ENCODE peak calls at places on chromosomes 5 and 9, in ten cellular contexts. One of them, this sample, is unnamed.
A peak's percentile ranks its signal among the peaks of the same experiment; 100 is the strongest.

GRCh38 chr5:78972654-78973428 is 12.3 kb downstream of the ARSB start:
- DNase-seq in CD8-positive, alpha-beta memory T cell: no peak
- DNase-seq in tibial nerve: peak; percentile 47
- DNase-seq in stomach: peak; percentile 43
- DNase-seq in A549: no peak
- DNase-seq in fibroblast of lung: peak; percentile 63
- DNase-seq in body of pancreas: peak; percentile 50
- DNase-seq in aorta: no peak
- DNase-seq in astrocyte: peak; percentile 63
- DNase-seq in Karpas-422: no peak
- DNase-seq in this sample: no peak

GRCh38 chr9:108664309-108665255 is 191.2 kb downstream of the ACTL7B start:
- DNase-seq in A549: no peak
- DNase-seq in body of pancreas: no peak
- DNase-seq in CD8-positive, alpha-beta memory T cell: no peak
- DNase-seq in aorta: no peak
- DNase-seq in astrocyte: no peak
- DNase-seq in Karpas-422: no peak
- DNase-seq in stomach: no peak
- DNase-seq in tibial nerve: no peak
- DNase-seq in fibroblast of lung: no peak
- DNase-seq in this sample: no peak

GRCh38 chr5:175378444-175379028 is 65.4 kb downstream of the DRD1 start:
- DNase-seq in CD8-positive, alpha-beta memory T cell: no peak
- DNase-seq in aorta: no peak
- DNase-seq in astrocyte: peak; percentile 88
- DNase-seq in body of pancreas: no peak
- DNase-seq in A549: peak; percentile 84
- DNase-seq in tibial nerve: no peak
- DNase-seq in stomach: no peak
- DNase-seq in fibroblast of lung: peak; percentile 89
- DNase-seq in Karpas-422: no peak
- DNase-seq in this sample: no peak

GRCh38 chr9:14561929-14562386 is 131.3 kb downstream of the ZDHHC21 start:
- DNase-seq in body of pancreas: no peak
- DNase-seq in tibial nerve: no peak
- DNase-seq in stomach: no peak
- DNase-seq in fibroblast of lung: no peak
- DNase-seq in A549: no peak
- DNase-seq in astrocyte: no peak
- DNase-seq in CD8-positive, alpha-beta memory T cell: no peak
- DNase-seq in aorta: no peak
- DNase-seq in Karpas-422: no peak
- DNase-seq in this sample: no peak

GRCh38 chr5:98428806-98429205 is 344.7 kb upstream of the RGMB start:
- DNase-seq in Karpas-422: no peak
- DNase-seq in tibial nerve: peak; percentile 72
- DNase-seq in stomach: peak; percentile 32
- DNase-seq in astrocyte: peak; percentile 72
- DNase-seq in body of pancreas: peak; percentile 14
- DNase-seq in fibroblast of lung: peak; percentile 74
- DNase-seq in CD8-positive, alpha-beta memory T cell: no peak
- DNase-seq in aorta: no peak
- DNase-seq in A549: no peak
- DNase-seq in this sample: no peak

GRCh38 chr5:169788168-169788567 is 151.1 kb downstream of the DOCK2 start:
- DNase-seq in Karpas-422: no peak
- DNase-seq in aorta: no peak
- DNase-seq in tibial nerve: no peak
- DNase-seq in A549: no peak
- DNase-seq in CD8-positive, alpha-beta memory T cell: no peak
- DNase-seq in astrocyte: peak; percentile 81
- DNase-seq in body of pancreas: no peak
- DNase-seq in fibroblast of lung: peak; percentile 86
- DNase-seq in stomach: no peak
- DNase-seq in this sample: no peak

GRCh38 chr5:180853121-180853520 is 8.0 kb downstream of the ZFP62 start:
- DNase-seq in astrocyte: no peak
- DNase-seq in fibroblast of lung: no peak
- DNase-seq in aorta: no peak
- DNase-seq in body of pancreas: no peak
- DNase-seq in A549: no peak
- DNase-seq in CD8-positive, alpha-beta memory T cell: no peak
- DNase-seq in stomach: no peak
- DNase-seq in Karpas-422: no peak
- DNase-seq in tibial nerve: no peak
- DNase-seq in this sample: no peak

GRCh38 chr5:133393776-133394476 is 218.4 kb downstream of the FSTL4 start:
- DNase-seq in stomach: no peak
- DNase-seq in CD8-positive, alpha-beta memory T cell: no peak
- DNase-seq in tibial nerve: no peak
- DNase-seq in Karpas-422: no peak
- DNase-seq in A549: no peak
- DNase-seq in body of pancreas: no peak
- DNase-seq in fibroblast of lung: no peak
- DNase-seq in aorta: no peak
- DNase-seq in astrocyte: no peak
- DNase-seq in this sample: no peak

GRCh38 chr9:5582835-5583195 is 46.1 kb upstream of the RIC1 start:
- DNase-seq in tibial nerve: peak; percentile 46
- DNase-seq in stomach: no peak
- DNase-seq in A549: no peak
- DNase-seq in fibroblast of lung: peak; percentile 81
- DNase-seq in aorta: no peak
- DNase-seq in Karpas-422: peak; percentile 57
- DNase-seq in CD8-positive, alpha-beta memory T cell: peak; percentile 49
- DNase-seq in astrocyte: peak; percentile 75
- DNase-seq in body of pancreas: no peak
- DNase-seq in this sample: no peak

GRCh38 chr9:77417570-77417969 is 230.6 kb downstream of the GNA14 start:
- DNase-seq in CD8-positive, alpha-beta memory T cell: no peak
- DNase-seq in astrocyte: peak; percentile 23
- DNase-seq in A549: no peak
- DNase-seq in Karpas-422: no peak
- DNase-seq in aorta: no peak
- DNase-seq in body of pancreas: no peak
- DNase-seq in tibial nerve: no peak
- DNase-seq in stomach: no peak
- DNase-seq in fibroblast of lung: peak; percentile 51
- DNase-seq in this sample: no peak

GRCh38 chr5:150141544-150142188 is 14.0 kb downstream of the PDGFRB start:
- DNase-seq in A549: no peak
- DNase-seq in CD8-positive, alpha-beta memory T cell: no peak
- DNase-seq in tibial nerve: no peak
- DNase-seq in body of pancreas: no peak
- DNase-seq in fibroblast of lung: peak; percentile 88
- DNase-seq in astrocyte: peak; percentile 85
- DNase-seq in aorta: no peak
- DNase-seq in Karpas-422: no peak
- DNase-seq in stomach: no peak
- DNase-seq in this sample: no peak

GRCh38 chr5:34718516-34718915 is 62.4 kb downstream of the RAI14 start:
- DNase-seq in CD8-positive, alpha-beta memory T cell: no peak
- DNase-seq in astrocyte: no peak
- DNase-seq in body of pancreas: no peak
- DNase-seq in aorta: no peak
- DNase-seq in fibroblast of lung: peak; percentile 43
- DNase-seq in stomach: no peak
- DNase-seq in tibial nerve: no peak
- DNase-seq in Karpas-422: no peak
- DNase-seq in A549: no peak
- DNase-seq in this sample: no peak

DNA sequence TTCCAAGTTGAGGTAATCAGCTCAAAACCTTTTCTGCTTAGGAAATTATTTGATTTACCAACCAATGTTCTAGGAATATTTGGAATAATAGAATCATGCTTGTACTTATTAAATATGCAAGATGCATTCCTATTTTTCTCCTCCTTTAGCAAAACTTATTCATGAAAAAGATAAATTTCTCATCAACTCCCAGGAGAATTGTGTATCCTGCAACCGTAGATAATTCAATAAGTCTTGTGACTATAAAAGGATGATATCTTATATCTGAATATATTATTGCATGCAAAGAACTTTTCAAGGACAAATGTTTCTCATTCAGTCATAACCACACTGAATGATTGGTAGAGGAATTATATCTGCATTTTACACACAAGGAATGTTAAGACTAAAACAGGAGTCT is 84.9 kb upstream of the CCNG1 start:
- DNase-seq in A549: no peak
- DNase-seq in CD8-positive, alpha-beta memory T cell: no peak
- DNase-seq in aorta: no peak
- DNase-seq in body of pancreas: no peak
- DNase-seq in Karpas-422: no peak
- DNase-seq in astrocyte: no peak
- DNase-seq in fibroblast of lung: no peak
- DNase-seq in tibial nerve: no peak
- DNase-seq in stomach: no peak
- DNase-seq in this sample: no peak
- H3K4me1 ChIP-seq in A549: peaks cover 8% of the 10 kb centered on the region
- H3K4me1 ChIP-seq in CD8-positive, alpha-beta memory T cell: no peaks in the 10 kb centered on the region
- H3K4me1 ChIP-seq in aorta: no peaks in the 10 kb centered on the region
- H3K4me1 ChIP-seq in body of pancreas: no peaks in the 10 kb centered on the region
- H3K4me1 ChIP-seq in Karpas-422: peaks cover 72% of the 10 kb centered on the region
- H3K4me1 ChIP-seq in astrocyte: no peaks in the 10 kb centered on the region
- H3K4me1 ChIP-seq in fibroblast of lung: no peaks in the 10 kb centered on the region
- H3K4me1 ChIP-seq in tibial nerve: no peaks in the 10 kb centered on the region
- H3K4me1 ChIP-seq in stomach: no peaks in the 10 kb centered on the region
- H3K4me1 ChIP-seq in this sample: no peaks in the 10 kb centered on the region

DNA sequence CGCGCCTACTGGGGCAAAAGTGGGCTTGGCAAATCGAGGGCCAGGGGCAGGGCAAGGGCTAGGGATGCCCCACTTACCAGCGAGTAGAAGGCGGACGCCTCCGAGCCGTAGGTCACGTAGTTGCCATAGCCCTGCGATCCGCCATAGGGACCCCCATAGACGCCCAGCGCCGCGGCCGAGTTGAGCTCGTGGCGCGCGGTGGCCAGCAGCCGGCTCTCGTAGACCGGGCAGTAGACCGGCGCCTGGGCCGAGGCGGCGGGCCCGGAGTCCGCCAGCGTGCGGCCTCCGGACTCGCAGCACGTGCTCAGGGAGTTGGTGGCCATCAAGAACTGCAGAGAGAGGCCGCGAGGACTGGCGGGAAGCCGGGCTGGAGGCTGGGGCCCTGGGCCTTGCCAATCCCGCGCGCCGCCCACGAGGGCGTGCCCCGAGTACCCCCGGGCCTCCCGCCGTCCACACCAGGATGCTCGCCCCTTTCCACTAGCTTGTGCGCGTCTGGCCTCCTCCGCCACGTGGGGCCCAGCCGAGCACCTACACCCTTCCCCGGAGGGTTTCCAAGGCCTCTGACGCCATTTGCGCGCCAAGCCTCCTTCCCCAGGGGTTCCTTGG is 891 bp downstream of the IRX4 start:
- DNase-seq in Karpas-422: no peak
- DNase-seq in stomach: no peak
- DNase-seq in aorta: no peak
- DNase-seq in fibroblast of lung: no peak
- DNase-seq in A549: no peak
- DNase-seq in tibial nerve: no peak
- DNase-seq in CD8-positive, alpha-beta memory T cell: no peak
- DNase-seq in astrocyte: no peak
- DNase-seq in body of pancreas: no peak
- DNase-seq in this sample: no peak
- H3K4me3 ChIP-seq in Karpas-422: no peak overlapping the region
- H3K4me3 ChIP-seq in stomach: no peak overlapping the region
- H3K4me3 ChIP-seq in aorta: no peak overlapping the region
- H3K4me3 ChIP-seq in fibroblast of lung: no peak overlapping the region
- H3K4me3 ChIP-seq in A549: no peak overlapping the region
- H3K4me3 ChIP-seq in tibial nerve: no peak overlapping the region
- H3K4me3 ChIP-seq in CD8-positive, alpha-beta memory T cell: no peak overlapping the region
- H3K4me3 ChIP-seq in astrocyte: no peak overlapping the region
- H3K4me3 ChIP-seq in body of pancreas: no peak overlapping the region
- H3K4me3 ChIP-seq in this sample: peak overlapping the region; percentile 61

GRCh38 chr5:139704748-139705147 is 56.6 kb downstream of the CXXC5 start:
- DNase-seq in A549: no peak
- DNase-seq in aorta: no peak
- DNase-seq in stomach: no peak
- DNase-seq in fibroblast of lung: no peak
- DNase-seq in body of pancreas: no peak
- DNase-seq in CD8-positive, alpha-beta memory T cell: no peak
- DNase-seq in Karpas-422: no peak
- DNase-seq in astrocyte: no peak
- DNase-seq in tibial nerve: no peak
- DNase-seq in this sample: no peak

GRCh38 chr5:139705191-139705590 is 57.0 kb downstream of the CXXC5 start:
- DNase-seq in tibial nerve: no peak
- DNase-seq in fibroblast of lung: no peak
- DNase-seq in aorta: no peak
- DNase-seq in astrocyte: no peak
- DNase-seq in Karpas-422: no peak
- DNase-seq in A549: no peak
- DNase-seq in CD8-positive, alpha-beta memory T cell: no peak
- DNase-seq in body of pancreas: no peak
- DNase-seq in stomach: no peak
- DNase-seq in this sample: no peak

GRCh38 chr5:139708434-139708849 is 60.3 kb downstream of the CXXC5 start:
- DNase-seq in A549: no peak
- DNase-seq in body of pancreas: no peak
- DNase-seq in CD8-positive, alpha-beta memory T cell: no peak
- DNase-seq in Karpas-422: peak; percentile 63
- DNase-seq in aorta: no peak
- DNase-seq in fibroblast of lung: no peak
- DNase-seq in tibial nerve: no peak
- DNase-seq in astrocyte: no peak
- DNase-seq in stomach: no peak
- DNase-seq in this sample: no peak

GRCh38 chr5:139707445-139708003 is 59.4 kb downstream of the CXXC5 start:
- DNase-seq in astrocyte: no peak
- DNase-seq in stomach: no peak
- DNase-seq in aorta: no peak
- DNase-seq in fibroblast of lung: no peak
- DNase-seq in body of pancreas: no peak
- DNase-seq in Karpas-422: no peak
- DNase-seq in A549: no peak
- DNase-seq in CD8-positive, alpha-beta memory T cell: no peak
- DNase-seq in tibial nerve: no peak
- DNase-seq in this sample: no peak

GRCh38 chr5:139705655-139706587 is 57.8 kb downstream of the CXXC5 start:
- DNase-seq in body of pancreas: no peak
- DNase-seq in astrocyte: no peak
- DNase-seq in Karpas-422: peak; percentile 54
- DNase-seq in stomach: no peak
- DNase-seq in CD8-positive, alpha-beta memory T cell: no peak
- DNase-seq in A549: no peak
- DNase-seq in tibial nerve: no peak
- DNase-seq in aorta: no peak
- DNase-seq in fibroblast of lung: no peak
- DNase-seq in this sample: no peak
- H3K4me1 ChIP-seq in body of pancreas: peaks cover 38% of the 10 kb centered on the region
- H3K4me1 ChIP-seq in astrocyte: peaks cover 26% of the 10 kb centered on the region
- H3K4me1 ChIP-seq in Karpas-422: peaks cover 39% of the 10 kb centered on the region
- H3K4me1 ChIP-seq in stomach: peaks cover 32% of the 10 kb centered on the region
- H3K4me1 ChIP-seq in CD8-positive, alpha-beta memory T cell: peaks cover 27% of the 10 kb centered on the region
- H3K4me1 ChIP-seq in A549: peaks cover 25% of the 10 kb centered on the region
- H3K4me1 ChIP-seq in tibial nerve: peaks cover 37% of the 10 kb centered on the region
- H3K4me1 ChIP-seq in aorta: no peaks in the 10 kb centered on the region
- H3K4me1 ChIP-seq in fibroblast of lung: peaks cover 7% of the 10 kb centered on the region
- H3K4me1 ChIP-seq in this sample: peaks cover 19% of the 10 kb centered on the region

DNA sequence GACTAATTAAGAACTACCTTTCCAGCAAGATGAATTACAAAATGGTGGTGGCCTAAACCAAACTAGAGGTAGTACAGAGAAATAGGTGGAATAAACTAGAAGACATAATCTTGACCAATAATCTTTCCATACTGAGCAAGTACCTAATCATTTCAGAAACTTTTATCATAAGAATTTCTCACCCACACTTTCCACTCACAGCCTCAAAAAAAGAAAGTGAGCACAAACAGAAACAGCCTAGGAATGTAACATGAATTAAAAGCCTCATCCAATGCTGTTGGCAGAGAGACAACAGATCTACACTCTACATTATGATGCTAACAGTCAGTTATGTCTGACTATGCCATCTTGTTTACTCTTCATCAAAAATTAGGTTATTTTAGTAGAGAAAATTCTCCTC is 1.3 kb downstream of the RNF38 start:
- DNase-seq in CD8-positive, alpha-beta memory T cell: no peak
- DNase-seq in Karpas-422: no peak
- DNase-seq in aorta: no peak
- DNase-seq in stomach: no peak
- DNase-seq in tibial nerve: no peak
- DNase-seq in astrocyte: peak; percentile 78
- DNase-seq in fibroblast of lung: peak; percentile 83
- DNase-seq in A549: no peak
- DNase-seq in body of pancreas: no peak
- DNase-seq in this sample: no peak
- H3K4me3 ChIP-seq in CD8-positive, alpha-beta memory T cell: peak overlapping the region; percentile 3
- H3K4me3 ChIP-seq in Karpas-422: peak overlapping the region; percentile 56
- H3K4me3 ChIP-seq in aorta: no peak overlapping the region
- H3K4me3 ChIP-seq in stomach: no peak overlapping the region
- H3K4me3 ChIP-seq in tibial nerve: no peak overlapping the region
- H3K4me3 ChIP-seq in astrocyte: peak overlapping the region; percentile 43
- H3K4me3 ChIP-seq in fibroblast of lung: peak overlapping the region; percentile 32
- H3K4me3 ChIP-seq in A549: peak overlapping the region; percentile 75
- H3K4me3 ChIP-seq in body of pancreas: no peak overlapping the region
- H3K4me3 ChIP-seq in this sample: peak overlapping the region; percentile 72

This sample was measured in esophagus squamous epithelium.